ENCODE peak calls at places on chromosomes 12 and 14, in four cellular contexts. A is H1, V is WTC11, O is A549. J is an unnamed sample.

GRCh38 chr14:34355584-34356266 is 106.3 kb downstream of the SPTSSA start:
- DNase-seq in A (no peak), V (no peak), O (no peak), J (peak)

GRCh38 chr12:104643921-104644669 is 187.3 kb downstream of the CHST11 start:
- DNase-seq in A (no peak), V (no peak), O (no peak), J (no peak)

GRCh38 chr14:81066672-81067071 is 111.3 kb downstream of the TSHR start:
- DNase-seq in A (no peak), V (no peak), O (no peak), J (no peak)

GRCh38 chr14:65555358-65555757 is 142.8 kb downstream of the FUT8 start:
- DNase-seq in A (no peak), V (no peak), O (no peak), J (no peak)

GRCh38 chr12:83958997-83959396 is 953.6 kb downstream of the SLC6A15 start:
- DNase-seq in A (no peak), V (no peak), O (no peak), J (no peak)

GRCh38 chr14:54094765-54095164 is 138.1 kb upstream of the BMP4 start:
- DNase-seq in A (no peak), V (no peak), O (no peak), J (no peak)

GRCh38 chr12:45928309-45928708 is 62.1 kb downstream of the SCAF11 start:
- DNase-seq in A (no peak), V (no peak), O (no peak), J (no peak)

GRCh38 chr12:33438890-33439586 is 581 bp downstream of the SYT10 start:
- DNase-seq in A (peak), V (peak), O (no peak), J (no peak)

GRCh38 chr12:132480620-132481132 is 9.3 kb upstream of the FBRSL1 start:
- DNase-seq in A (no peak), V (no peak), O (no peak), J (no peak)

GRCh38 chr14:51922624-51923023 is 62.2 kb downstream of the GNG2 start:
- DNase-seq in A (no peak), V (no peak), O (no peak), J (no peak)

GRCh38 chr14:63524537-63525155 is 18.5 kb downstream of the PPP2R5E start:
- DNase-seq in A (no peak), V (no peak), O (no peak), J (no peak)

GRCh38 chr12:105667880-105668279 is 337.4 kb downstream of the C12orf75 start:
- DNase-seq in A (no peak), V (no peak), O (no peak), J (no peak)

GRCh38 chr14:73815849-73816816 is 35.5 kb upstream of the PTGR2 start:
- DNase-seq in A (no peak), V (no peak), O (no peak), J (no peak)

GRCh38 chr14:81302613-81303012 is 81.9 kb upstream of the GTF2A1 start:
- DNase-seq in A (no peak), V (no peak), O (peak), J (no peak)

GRCh38 chr12:104526320-104526719 is 69.6 kb downstream of the CHST11 start:
- DNase-seq in A (peak), V (peak), O (no peak), J (no peak)

GRCh38 chr14:56339855-56340701 is 221.9 kb downstream of the PELI2 start:
- DNase-seq in A (peak), V (peak), O (peak), J (peak)

GRCh38 chr14:90512332-90512951 is 115.6 kb downstream of the CALM1 start:
- DNase-seq in A (no peak), V (no peak), O (no peak), J (no peak)

GRCh38 chr12:117141097-117141898 is 42.1 kb upstream of the TESC start:
- DNase-seq in A (no peak), V (no peak), O (no peak), J (no peak)

GRCh38 chr12:56929780-56930179 is 4.4 kb downstream of the SDR9C7 start:
- DNase-seq in A (peak), V (no peak), O (no peak), J (no peak)

GRCh38 chr12:19639781-19640180 is 200.5 kb downstream of the AEBP2 start:
- DNase-seq in A (no peak), V (no peak), O (no peak), J (no peak)

GRCh38 chr12:40336573-40337199 is 111.9 kb downstream of the LRRK2 start:
- DNase-seq in A (no peak), V (no peak), O (peak), J (peak)

GRCh38 chr14:89186850-89187376 is 230.1 kb downstream of the FOXN3 start:
- DNase-seq in A (no peak), V (no peak), O (no peak), J (peak)

GRCh38 chr14:74299061-74299545 is 3.6 kb downstream of the ABCD4 start:
- DNase-seq in A (no peak), V (no peak), O (no peak), J (no peak)

GRCh38 chr12:104285740-104286537 is 17.6 kb upstream of the EID3 start:
- DNase-seq in A (no peak), V (no peak), O (no peak), J (no peak)

GRCh38 chr12:33439587-33440011 is at the start of gene SYT10:
- DNase-seq in A (no peak), V (peak), O (no peak), J (no peak)

GRCh38 chr12:19946549-19946948 is 421.8 kb upstream of the PDE3A start:
- DNase-seq in A (no peak), V (no peak), O (peak), J (no peak)

GRCh38 chr14:101876539-101876938 is 87.8 kb upstream of the DYNC1H1 start:
- DNase-seq in A (no peak), V (no peak), O (no peak), J (peak)

GRCh38 chr12:118055144-118055557 is 5.8 kb downstream of the WSB2 start:
- DNase-seq in A (peak), V (peak), O (peak), J (peak)

GRCh38 chr12:125332900-125333299 is 267.7 kb downstream of the AACS start:
- DNase-seq in A (peak), V (peak), O (no peak), J (peak)

GRCh38 chr14:79279645-79280399 is 931.5 kb downstream of the DIO2 start:
- DNase-seq in A (no peak), V (peak), O (no peak), J (no peak)

GRCh38 chr14:99574099-99574880 is 29.7 kb downstream of the CCDC85C start:
- DNase-seq in A (no peak), V (peak), O (peak), J (no peak)

GRCh38 chr12:97404549-97404948 is 58.1 kb upstream of the RMST start:
- DNase-seq in A (peak), V (peak), O (peak), J (peak)

GRCh38 chr12:47219243-47219642 is 139.5 kb upstream of the AMIGO2 start:
- DNase-seq in A (no peak), V (no peak), O (peak), J (no peak)

GRCh38 chr12:47214001-47214619 is 134.4 kb upstream of the AMIGO2 start:
- DNase-seq in A (no peak), V (no peak), O (no peak), J (no peak)

GRCh38 chr12:47218191-47218654 is 138.5 kb upstream of the AMIGO2 start:
- DNase-seq in A (no peak), V (no peak), O (no peak), J (peak)

GRCh38 chr12:47214771-47215170 is 135.0 kb upstream of the AMIGO2 start:
- DNase-seq in A (no peak), V (no peak), O (no peak), J (no peak)

DNA sequence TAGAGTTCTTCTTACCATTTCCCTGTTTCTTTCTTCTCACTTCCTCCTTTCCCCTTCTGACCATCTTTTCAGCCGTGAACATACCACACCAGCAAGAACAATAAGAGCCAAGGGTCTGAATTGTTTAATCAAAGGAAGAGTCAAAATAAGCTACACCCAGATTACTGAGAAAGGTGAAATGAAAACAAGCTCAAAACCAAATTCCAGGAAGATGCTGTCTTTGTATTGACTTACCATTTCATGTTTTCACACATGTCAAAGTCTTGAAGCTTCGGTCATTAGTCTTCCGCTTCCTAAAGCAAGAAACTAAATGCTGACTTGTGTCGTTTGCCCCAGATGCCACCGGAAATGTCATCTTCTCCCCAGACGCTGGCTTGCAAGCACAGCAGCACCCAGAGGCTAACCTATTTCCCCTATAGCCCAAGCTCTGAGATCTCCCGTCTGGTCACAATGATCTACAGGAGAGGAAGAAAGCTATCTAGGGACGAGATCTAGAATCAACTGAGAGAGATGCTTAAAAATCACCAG is 136.5 kb upstream of the AMIGO2 start:
- DNase-seq in A (no peak), V (no peak), O (no peak), J (peak)
- TF ChIP-seq MAX in A (no peak), V (no peak), O (no peak), J (peak)

DNA sequence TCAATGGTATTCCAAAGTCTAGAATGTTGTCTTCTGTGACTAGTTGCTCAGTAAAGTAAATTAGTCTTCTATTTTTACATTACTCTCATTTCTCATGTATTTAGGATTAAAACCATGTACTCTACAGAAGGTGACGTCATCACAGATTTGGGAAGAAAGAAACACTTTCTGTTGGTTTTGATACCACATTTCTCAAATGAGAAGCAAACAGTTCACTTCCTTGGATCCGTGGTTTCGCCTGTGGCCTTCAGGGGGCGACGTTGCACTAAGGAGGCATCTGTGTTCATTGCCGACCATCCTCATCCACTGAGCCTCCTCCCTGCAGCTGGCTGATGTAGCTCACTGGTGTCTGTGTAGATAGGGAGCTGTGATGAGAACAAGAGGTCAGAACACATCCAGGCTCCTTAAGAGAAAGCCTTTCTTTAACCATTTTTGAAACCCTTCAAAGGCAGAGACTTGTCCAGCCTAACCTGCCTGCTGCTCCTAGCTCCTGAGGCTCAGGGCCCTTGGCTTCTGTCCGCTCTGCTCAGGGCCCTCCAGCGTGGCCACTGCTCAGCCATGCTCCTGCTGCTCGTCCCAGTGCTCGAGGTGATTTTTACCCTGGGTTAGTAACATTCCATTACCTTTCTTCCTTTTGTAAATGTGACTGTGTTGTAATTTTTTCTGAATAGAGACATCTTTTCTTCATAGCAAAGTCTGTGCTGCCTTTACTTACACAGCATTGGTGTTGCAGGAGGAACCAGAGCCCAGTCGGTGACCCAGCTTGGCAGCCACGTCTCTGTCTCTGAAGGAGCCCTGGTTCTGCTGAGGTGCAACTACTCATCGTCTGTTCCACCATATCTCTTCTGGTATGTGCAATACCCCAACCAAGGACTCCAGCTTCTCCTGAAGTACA is 220.6 kb upstream of the OR4E1 start:
- DNase-seq in A (peak), V (peak), O (peak), J (peak)
- TF ChIP-seq CTCF in A (peak), V (peak), O (no peak), J (peak)

GRCh38 chr14:70896981-70897380 is 10.3 kb upstream of the PCNX1 start:
- DNase-seq in A (no peak), V (no peak), O (no peak), J (no peak)
- TF ChIP-seq MAX in A (no peak), V (no peak), O (no peak), J (no peak)

GRCh38 chr12:119262388-119262787 is 72.1 kb upstream of the CCDC60 start:
- DNase-seq in A (no peak), V (no peak), O (no peak), J (no peak)

GRCh38 chr12:119259483-119259882 is 75.0 kb upstream of the CCDC60 start:
- DNase-seq in A (no peak), V (no peak), O (no peak), J (no peak)

GRCh38 chr12:119258149-119258548 is 76.4 kb upstream of the CCDC60 start:
- DNase-seq in A (no peak), V (no peak), O (no peak), J (no peak)
- TF ChIP-seq CTCF in A (no peak), V (no peak), O (no peak), J (no peak)

GRCh38 chr12:81125691-81126090 is 47.8 kb downstream of the ACSS3 start:
- DNase-seq in A (no peak), V (no peak), O (no peak), J (no peak)

GRCh38 chr12:81123611-81124010 is 45.7 kb downstream of the ACSS3 start:
- DNase-seq in A (no peak), V (no peak), O (no peak), J (no peak)

DNA sequence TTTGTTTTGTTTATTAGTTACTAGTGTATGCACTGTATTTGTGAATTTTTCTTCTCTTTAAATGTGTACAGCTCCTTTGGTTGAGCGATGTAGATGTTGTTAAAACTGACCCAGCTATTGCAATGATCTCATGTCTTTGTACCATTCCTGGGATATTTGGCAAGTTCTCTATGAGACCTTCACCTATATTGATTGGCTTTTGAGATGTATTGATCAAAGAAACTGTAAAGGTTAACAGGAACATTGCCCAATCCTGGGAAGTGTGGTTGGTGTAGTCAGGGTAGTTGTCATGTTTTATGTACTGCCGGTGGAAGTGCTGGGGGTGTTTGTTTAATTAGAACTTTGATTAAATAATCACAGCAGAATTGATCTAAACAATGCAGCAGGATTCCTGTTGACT is 43.1 kb downstream of the ACSS3 start:
- DNase-seq in A (no peak), V (no peak), O (no peak), J (no peak)
- TF ChIP-seq MAX in A (no peak), V (no peak), O (no peak), J (no peak)

GRCh38 chr14:95614335-95614734 is 71.9 kb upstream of the TCL1B start:
- DNase-seq in A (no peak), V (no peak), O (peak), J (no peak)

GRCh38 chr14:95611293-95611880 is 74.8 kb upstream of the TCL1B start:
- DNase-seq in A (no peak), V (no peak), O (no peak), J (no peak)

DNA sequence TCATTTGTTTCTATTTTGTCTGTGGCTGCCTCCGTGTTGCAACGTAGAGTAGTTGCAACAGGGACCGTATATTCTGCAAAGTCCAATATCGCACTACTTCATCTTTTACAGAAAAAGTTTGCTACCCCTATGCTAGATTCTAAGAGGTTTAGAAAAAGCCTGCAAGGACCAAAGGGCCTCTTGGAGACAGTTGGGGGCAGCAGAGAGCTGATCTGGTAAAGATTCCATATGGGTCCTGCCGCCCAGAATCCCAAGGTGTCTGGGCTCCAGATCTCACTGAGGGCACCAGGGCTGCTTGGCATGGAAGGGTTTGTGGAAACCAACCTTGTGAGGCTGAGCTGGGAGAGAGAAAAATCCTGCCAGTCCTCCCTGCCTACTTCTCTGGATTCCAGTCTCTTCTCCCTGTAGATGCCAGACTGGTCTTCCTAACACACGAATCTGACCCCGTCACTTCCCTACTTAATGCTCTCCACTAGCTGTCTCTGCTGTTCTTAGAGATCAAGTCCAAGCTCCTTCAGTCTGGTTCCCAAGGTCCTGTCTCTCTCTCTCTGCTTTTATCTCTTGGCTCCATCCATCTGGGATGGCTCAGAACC is 74.6 kb downstream of the GLRX5 start:
- DNase-seq in A (peak), V (peak), O (peak), J (peak)
- TF ChIP-seq CTCF in A (peak), V (peak), O (peak), J (peak)

GRCh38 chr12:69468237-69469026 is 1.8 kb upstream of the FRS2 start:
- DNase-seq in A (no peak), V (no peak), O (peak), J (no peak)

GRCh38 chr12:69466867-69467266 is 3.3 kb upstream of the FRS2 start:
- DNase-seq in A (no peak), V (no peak), O (no peak), J (no peak)

GRCh38 chr12:69469854-69470188 is 367 bp upstream of the FRS2 start:
- DNase-seq in A (no peak), V (no peak), O (no peak), J (no peak)

GRCh38 chr12:69464433-69464832 is 5.8 kb upstream of the FRS2 start:
- DNase-seq in A (no peak), V (no peak), O (no peak), J (peak)

DNA sequence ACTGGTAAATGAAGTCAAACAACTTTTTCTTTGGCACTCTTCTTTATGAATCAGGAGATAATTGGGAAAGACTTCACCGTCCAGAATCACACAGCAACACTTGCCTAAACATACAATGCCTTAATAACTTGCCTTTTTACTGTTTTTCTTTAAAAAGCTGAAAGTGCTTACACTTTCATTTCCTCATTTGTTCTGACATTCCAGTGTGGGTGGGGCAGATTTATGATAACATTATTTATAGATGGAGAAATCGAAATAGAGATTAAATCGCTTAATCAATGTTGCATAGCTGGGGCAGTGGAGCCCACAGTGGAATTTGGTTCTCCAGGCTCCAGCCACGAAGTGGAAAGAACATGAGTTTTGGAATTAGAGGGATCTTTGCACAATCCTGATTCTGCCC is 2.8 kb upstream of the FRS2 start:
- DNase-seq in A (no peak), V (no peak), O (no peak), J (no peak)
- TF ChIP-seq MAX in A (no peak), V (no peak), O (no peak), J (no peak)

DNA sequence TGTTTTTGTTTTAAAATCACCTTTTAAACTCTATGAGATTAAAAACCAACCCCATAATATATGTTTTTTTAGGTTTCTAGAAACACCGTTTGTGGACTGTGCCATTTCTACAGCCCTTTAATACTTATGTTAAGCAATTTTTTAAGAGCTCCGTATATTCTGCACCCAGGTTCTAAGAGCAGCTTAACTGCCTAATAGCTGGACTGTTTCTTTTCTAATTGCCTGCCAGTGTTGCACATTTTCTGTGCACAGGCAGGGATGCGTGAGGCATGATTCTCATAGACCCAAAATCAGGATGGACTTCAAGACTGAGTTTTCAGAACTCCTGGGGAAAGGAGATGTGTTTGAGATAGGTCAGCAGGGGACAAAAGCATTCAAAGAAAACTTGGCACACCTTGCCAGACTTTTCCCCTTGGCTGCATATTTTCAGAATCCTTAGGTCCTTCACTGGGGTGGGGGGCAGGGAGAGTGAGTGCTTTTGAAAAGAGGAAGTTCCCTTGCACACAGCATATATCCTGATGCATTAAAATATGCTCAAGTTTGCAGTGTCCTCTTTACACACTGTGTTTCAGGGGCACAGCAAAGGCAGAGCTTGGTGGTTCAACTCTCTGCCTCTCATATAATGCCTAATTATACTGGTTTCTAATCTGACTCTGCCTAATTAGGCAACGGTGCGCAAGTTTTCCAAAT is 27.9 kb downstream of the TMEM30B start:
- DNase-seq in A (no peak), V (no peak), O (no peak), J (peak)
- TF ChIP-seq CTCF in A (no peak), V (no peak), O (no peak), J (no peak)